ENCODE peak calls at places on chromosomes 4 and X, in five cellular contexts. T is GM12878, X is H1, H is K562, C is HepG2. R is an unnamed sample.

GRCh38 chr4:173001571-173001970 is 167.0 kb upstream of the GALNT7 start:
- DNase-seq in T (no peak), H (no peak), X (no peak), C (no peak), R (no peak)

GRCh38 chr4:76447326-76447954 is 12.4 kb downstream of the SHROOM3 start:
- DNase-seq in H (no peak), C (no peak), X (no peak), T (no peak), R (no peak)

GRCh38 chrX:96835660-96836289 is 47.9 kb upstream of the RPA4 start:
- DNase-seq in C (no peak), T (peak; percentile 59), X (no peak), H (no peak), R (no peak)

GRCh38 chr4:139873111-139873866 is 207.7 kb downstream of the MGST2 start:
- DNase-seq in C (no peak), H (no peak), X (no peak), T (no peak), R (no peak)

GRCh38 chrX:7139202-7140081 is 8.1 kb upstream of the STS start:
- DNase-seq in X (no peak), T (no peak), C (no peak), H (no peak), R (no peak)

GRCh38 chr4:74618659-74619058 is 173.7 kb downstream of the AREG start:
- DNase-seq in T (no peak), X (no peak), C (no peak), H (no peak), R (no peak)

GRCh38 chrX:50903387-50904027 is 7.0 kb upstream of the BMP15 start:
- DNase-seq in T (no peak), C (peak; percentile 10), X (peak; percentile 47), H (peak; percentile 26), R (no peak)

GRCh38 chr4:21013501-21013900 is 313.2 kb downstream of the PACRGL start:
- DNase-seq in H (no peak), C (no peak), T (no peak), X (no peak), R (no peak)

GRCh38 chr4:132065940-132066495 is 1083.1 kb upstream of the PCDH10 start:
- DNase-seq in T (no peak), H (no peak), C (no peak), X (no peak), R (no peak)

GRCh38 chr4:89298788-89299152 is 8.8 kb downstream of the GPRIN3 start:
- DNase-seq in X (no peak), T (no peak), C (no peak), H (no peak), R (no peak)

DNA sequence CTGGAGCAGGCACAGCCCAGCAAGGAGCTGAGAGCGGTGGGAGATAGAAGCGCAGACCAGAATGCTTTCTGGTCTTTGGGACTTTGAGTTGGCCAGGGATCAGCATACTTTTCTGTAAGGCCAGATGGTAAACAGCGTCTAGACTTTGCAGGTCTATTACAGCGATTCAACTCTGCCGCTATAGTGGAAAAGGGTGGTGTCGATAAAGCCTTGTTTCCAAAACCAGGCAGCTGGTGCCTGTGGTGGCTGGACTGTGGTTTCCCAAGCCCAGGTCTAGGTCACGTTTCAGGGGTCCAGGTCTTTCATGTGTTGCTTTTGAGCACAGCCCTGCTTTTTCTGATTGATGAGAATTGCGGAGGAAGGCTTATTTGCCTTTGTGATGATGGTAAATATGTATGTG is 40.1 kb downstream of the HTT-AS start:
- DNase-seq in T (no peak), H (no peak), X (no peak), C (peak; percentile 38), R (no peak)
- TF ChIP-seq TAF1 in T (no peak), H (no peak), X (no peak), C (no peak), R (no peak)

DNA sequence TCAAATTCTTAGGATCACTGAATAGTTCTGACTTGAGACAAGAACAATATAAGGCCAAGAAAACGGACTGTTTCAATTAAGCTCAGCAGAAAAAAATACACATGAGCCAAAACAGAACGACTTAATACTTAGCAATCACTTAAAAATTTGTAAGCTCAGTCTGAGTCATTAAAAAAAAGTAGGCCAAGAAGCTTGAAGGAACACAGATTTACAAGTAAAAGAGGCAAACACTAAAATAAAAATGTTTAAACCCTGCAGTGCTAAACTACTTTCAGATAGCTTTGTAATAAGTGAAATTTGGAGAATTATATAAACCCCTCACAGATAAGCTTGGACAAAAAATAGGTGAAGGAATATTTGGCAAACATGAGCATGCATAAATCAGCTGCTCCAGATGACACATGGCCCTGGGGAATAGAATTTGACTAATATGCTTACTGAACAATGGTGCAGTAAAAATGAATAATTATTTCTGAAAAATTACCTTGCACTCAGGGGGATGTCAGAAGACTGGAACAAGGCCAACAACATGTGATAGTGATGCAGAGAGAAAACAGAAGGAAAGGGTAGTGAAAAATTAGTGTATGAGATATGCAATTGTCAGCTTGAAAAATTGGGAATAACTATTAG is 49.6 kb downstream of the LNX1 start:
- DNase-seq in T (no peak), C (no peak), X (no peak), H (no peak), R (no peak)
- TF ChIP-seq POLR2AphosphoS5 in T (no peak), C (no peak), X (no peak), H (no peak), R (no peak)

GRCh38 chrX:15737957-15738685 is at the start of gene CA5B:
- DNase-seq in X (peak; percentile 100), T (peak; percentile 87), H (peak; percentile 92), C (no peak), R (peak; percentile 73)

GRCh38 chrX:15738686-15739016 is 581 bp downstream of the CA5B start:
- DNase-seq in X (no peak), T (no peak), H (no peak), C (no peak), R (no peak)

GRCh38 chrX:15739886-15740285 is 1.8 kb downstream of the CA5B start:
- DNase-seq in H (no peak), X (no peak), T (no peak), C (no peak), R (no peak)

GRCh38 chrX:15737188-15737956 is 698 bp upstream of the CA5B start:
- DNase-seq in X (no peak), H (no peak), T (no peak), C (no peak), R (no peak)
- TF ChIP-seq POLR2A in X (no peak), H (peak; percentile 43), T (no peak), C (no peak), R (no peak)

GRCh38 chrX:107658660-107659059 is 30.4 kb downstream of the PRPS1 start:
- DNase-seq in H (no peak), T (no peak), X (no peak), C (no peak), R (no peak)

GRCh38 chrX:107659768-107660167 is 31.5 kb downstream of the PRPS1 start:
- DNase-seq in H (peak; percentile 51), T (no peak), C (peak; percentile 9), X (no peak), R (no peak)

GRCh38 chrX:107656965-107657364 is 28.7 kb downstream of the PRPS1 start:
- DNase-seq in T (no peak), X (no peak), H (no peak), C (no peak), R (no peak)

GRCh38 chrX:107659286-107659685 is 31.0 kb downstream of the PRPS1 start:
- DNase-seq in H (no peak), T (no peak), C (no peak), X (no peak), R (no peak)

GRCh38 chrX:107654778-107655761 is 26.8 kb downstream of the PRPS1 start:
- DNase-seq in C (peak; percentile 33), T (no peak), X (peak; percentile 75), H (peak; percentile 75), R (no peak)
- TF ChIP-seq TAF1 in C (no peak), T (no peak), X (no peak), H (no peak), R (no peak)

R was measured in GM12892.